ENCODE peak calls at places on chromosomes 12 and 14, in seven cellular contexts. B is cardiac muscle cell; R is transverse colon; F is tibial artery; U is IMR-90; W is PC-3; M is CD8-positive, alpha-beta memory T cell. Q is an unnamed sample. For H3K4me1, the result is how much of the 10 kb centered on the place peaks cover.

GRCh38 chr14:68079941-68080697 is 260.5 kb downstream of the RAD51B start:
- DNase-seq in B (no peak), R (no peak), F (no peak), U (peak), W (no peak), M (no peak), Q (no peak)

GRCh38 chr12:52903855-52904508 is 894 bp downstream of the KRT8 start:
- DNase-seq in B (peak), R (no peak), F (no peak), U (no peak), W (peak), M (peak), Q (no peak)

GRCh38 chr14:75566321-75566720 is 12.1 kb upstream of the FLVCR2 start:
- DNase-seq in B (no peak), R (no peak), F (no peak), U (no peak), W (peak), M (no peak), Q (peak)

GRCh38 chr14:33911046-33911445 is 39.8 kb downstream of the EGLN3 start:
- DNase-seq in B (no peak), R (no peak), F (no peak), U (no peak), W (no peak), M (no peak), Q (no peak)

GRCh38 chr14:100547633-100548294 is 39.5 kb downstream of the BEGAIN start:
- DNase-seq in B (peak), R (peak), F (peak), U (peak), W (peak), M (peak), Q (no peak)

GRCh38 chr14:58133739-58134138 is 18.3 kb downstream of the ARMH4 start:
- DNase-seq in B (peak), R (no peak), F (no peak), U (peak), W (peak), M (no peak), Q (no peak)

GRCh38 chr14:21860172-21860571 is 186.6 kb upstream of the OR4E1 start:
- DNase-seq in B (peak), R (no peak), F (no peak), U (no peak), W (peak), M (peak), Q (peak)

GRCh38 chr12:127416796-127417195 is 850.2 kb upstream of the TMEM132C start:
- DNase-seq in B (no peak), R (no peak), F (no peak), U (peak), W (peak), M (no peak), Q (no peak)

GRCh38 chr14:64763801-64764511 is 59.7 kb downstream of the PLEKHG3 start:
- DNase-seq in B (peak), R (peak), F (no peak), U (peak), W (peak), M (no peak), Q (no peak)

GRCh38 chr14:69096766-69097475 is 56.0 kb downstream of the DCAF5 start:
- DNase-seq in B (peak), R (no peak), F (no peak), U (peak), W (no peak), M (no peak), Q (no peak)

GRCh38 chr14:36773136-36773540 is 111.5 kb downstream of the PAX9 start:
- DNase-seq in B (no peak), R (no peak), F (no peak), U (peak), W (peak), M (no peak), Q (no peak)

GRCh38 chr12:57127101-57127709 is 1.1 kb upstream of the LRP1 start:
- DNase-seq in B (no peak), R (peak), F (peak), U (no peak), W (peak), M (peak), Q (peak)

GRCh38 chr12:623865-624372 is 39.3 kb downstream of the NINJ2 start:
- DNase-seq in B (no peak), R (no peak), F (no peak), U (no peak), W (no peak), M (no peak), Q (no peak)

GRCh38 chr14:98633380-98633779 is 638.6 kb downstream of the BCL11B start:
- DNase-seq in B (no peak), R (peak), F (no peak), U (no peak), W (no peak), M (no peak), Q (no peak)

GRCh38 chr12:45587042-45587441 is 142.5 kb upstream of the ARID2 start:
- DNase-seq in B (no peak), R (peak), F (no peak), U (no peak), W (no peak), M (no peak), Q (no peak)

GRCh38 chr14:26233126-26233525 is 364.7 kb downstream of the NOVA1 start:
- DNase-seq in B (no peak), R (no peak), F (no peak), U (no peak), W (no peak), M (no peak), Q (no peak)

GRCh38 chr12:92208613-92209121 is 63.0 kb upstream of the BTG1 start:
- DNase-seq in B (peak), R (no peak), F (no peak), U (peak), W (peak), M (no peak), Q (peak)

GRCh38 chr12:42716521-42716920 is 127.0 kb upstream of the PRICKLE1 start:
- DNase-seq in B (peak), R (no peak), F (peak), U (peak), W (no peak), M (no peak), Q (no peak)

GRCh38 chr14:34676516-34677211 is 37.7 kb downstream of the CFL2 start:
- DNase-seq in B (no peak), R (no peak), F (no peak), U (no peak), W (peak), M (no peak), Q (no peak)

GRCh38 chr12:89864419-89864818 is 155.8 kb upstream of the ATP2B1 start:
- DNase-seq in B (no peak), R (no peak), F (no peak), U (no peak), W (no peak), M (no peak), Q (no peak)

GRCh38 chr14:100067971-100068959 is 3.0 kb downstream of the EVL start:
- DNase-seq in B (peak), R (peak), F (peak), U (peak), W (peak), M (peak), Q (peak)

GRCh38 chr12:12350868-12351463 is 924 bp upstream of the MANSC1 start:
- DNase-seq in B (peak), R (peak), F (no peak), U (peak), W (peak), M (no peak), Q (no peak)

GRCh38 chr12:12582895-12583303 is 20.2 kb upstream of the DUSP16 start:
- DNase-seq in B (peak), R (no peak), F (no peak), U (peak), W (peak), M (no peak), Q (no peak)

GRCh38 chr14:106564058-106564643 is 1037.8 kb downstream of the TMEM121 start:
- DNase-seq in B (no peak), R (peak), F (no peak), U (no peak), W (peak), M (peak), Q (peak)

GRCh38 chr14:34113051-34113511 is 162.2 kb upstream of the EGLN3 start:
- DNase-seq in B (peak), R (no peak), F (no peak), U (peak), W (peak), M (no peak), Q (no peak)

GRCh38 chr14:99759546-99759925 is 33.7 kb upstream of the EML1 start:
- DNase-seq in B (no peak), R (no peak), F (no peak), U (no peak), W (no peak), M (no peak), Q (no peak)

GRCh38 chr14:63677891-63678379 is 36.3 kb upstream of the WDR89 start:
- DNase-seq in B (peak), R (peak), F (no peak), U (peak), W (peak), M (no peak), Q (no peak)

GRCh38 chr12:100058482-100059029 is 73.8 kb upstream of the ANKS1B start:
- DNase-seq in B (peak), R (no peak), F (no peak), U (peak), W (peak), M (no peak), Q (no peak)

GRCh38 chr14:98101323-98101722 is 1170.7 kb downstream of the BCL11B start:
- DNase-seq in B (no peak), R (no peak), F (no peak), U (no peak), W (no peak), M (no peak), Q (no peak)

GRCh38 chr14:105900398-105901160 is 374.2 kb downstream of the TMEM121 start:
- DNase-seq in B (no peak), R (no peak), F (no peak), U (no peak), W (no peak), M (no peak), Q (no peak)

GRCh38 chr12:31119531-31120211 is 46.0 kb downstream of the DDX11 start:
- DNase-seq in B (no peak), R (no peak), F (no peak), U (no peak), W (no peak), M (no peak), Q (no peak)
- H3K4me3 ChIP-seq in B (peak), R (peak), F (no peak), U (no peak), W (no peak), M (peak), Q (no peak)

GRCh38 chr12:67388331-67389163 is 119.4 kb downstream of the CAND1 start:
- DNase-seq in B (no peak), R (no peak), F (no peak), U (no peak), W (peak), M (no peak), Q (no peak)
- H3K27ac ChIP-seq in B (peak), R (no peak), F (no peak), U (no peak), W (no peak), M (no peak), Q (no peak)

DNA sequence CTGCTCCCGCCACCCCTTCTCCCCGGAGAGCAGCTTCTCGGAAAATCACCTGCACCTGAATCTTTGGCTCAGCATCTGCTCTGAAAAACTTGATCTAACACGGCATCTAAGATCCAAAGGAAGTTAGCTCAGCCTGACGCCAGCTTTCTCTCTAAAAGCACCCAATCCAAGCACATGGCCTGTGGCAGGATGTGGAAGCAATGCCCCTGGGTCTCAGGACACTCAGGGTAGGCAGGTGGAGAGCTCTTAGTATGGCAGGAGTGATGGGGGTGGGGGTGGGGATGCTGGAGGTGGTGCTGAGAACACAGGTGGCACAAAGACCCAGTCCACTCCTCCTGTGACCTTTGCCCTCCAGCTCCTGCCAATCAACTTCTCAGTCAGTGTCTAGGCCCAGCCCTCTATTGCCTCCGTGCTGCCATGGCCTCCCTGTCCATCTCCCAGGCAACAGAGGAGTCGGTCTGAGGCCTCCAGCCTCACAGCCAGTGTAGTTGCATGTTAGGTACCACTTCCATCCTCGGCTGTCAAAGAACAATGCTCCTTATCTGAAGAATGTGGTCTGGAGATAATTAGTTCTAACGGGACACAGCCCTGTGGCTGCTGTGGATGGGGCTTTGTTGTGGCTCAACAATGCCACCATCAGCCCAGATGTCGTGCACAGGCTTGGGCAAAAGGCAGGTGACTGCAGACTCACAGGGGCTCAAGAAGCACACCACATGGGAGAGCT is 180.0 kb upstream of the C14orf180 start:
- DNase-seq in B (no peak), R (no peak), F (no peak), U (no peak), W (no peak), M (no peak), Q (peak)
- H3K4me1 ChIP-seq in B (under half), R (under half), F (under half), U (under half), W (under half), M (under half), Q (under half)

GRCh38 chr12:71694099-71694820 is 8.4 kb downstream of the TMEM19 start:
- DNase-seq in B (no peak), R (peak), F (no peak), U (no peak), W (no peak), M (no peak), Q (no peak)
- H3K4me3 ChIP-seq in B (no peak), R (no peak), F (no peak), U (no peak), W (no peak), M (no peak), Q (no peak)

DNA sequence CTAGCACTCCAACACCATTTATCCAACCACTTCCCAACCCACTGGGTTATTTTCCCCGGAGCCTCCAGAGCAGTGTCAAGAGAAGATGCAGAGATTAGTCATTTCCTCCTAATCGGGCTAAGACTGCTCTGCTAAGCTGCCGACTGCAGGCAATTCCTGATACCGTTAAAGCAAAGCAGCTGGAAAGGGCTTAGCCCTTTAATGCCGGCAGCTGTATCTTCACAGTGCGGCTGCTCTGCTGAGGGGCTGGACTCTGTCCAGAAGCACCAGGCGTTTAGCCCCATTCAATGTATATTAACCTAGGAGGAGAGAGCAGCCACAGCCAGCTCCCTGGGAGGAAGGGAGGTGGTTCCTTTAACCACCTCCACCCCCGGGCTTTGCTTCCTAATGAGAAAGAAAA is 11.1 kb downstream of the AQP6 start:
- DNase-seq in B (peak), R (no peak), F (no peak), U (peak), W (peak), M (no peak), Q (no peak)
- H3K27ac ChIP-seq in B (peak), R (peak), F (no peak), U (peak), W (no peak), M (no peak), Q (no peak)

GRCh38 chr12:110012137-110012536 is 12.9 kb downstream of the ANKRD13A start:
- DNase-seq in B (peak), R (peak), F (no peak), U (no peak), W (no peak), M (no peak), Q (no peak)
- H3K4me1 ChIP-seq in B (under half), R (under half), F (under half), U (under half), W (under half), M (under half), Q (under half)

DNA sequence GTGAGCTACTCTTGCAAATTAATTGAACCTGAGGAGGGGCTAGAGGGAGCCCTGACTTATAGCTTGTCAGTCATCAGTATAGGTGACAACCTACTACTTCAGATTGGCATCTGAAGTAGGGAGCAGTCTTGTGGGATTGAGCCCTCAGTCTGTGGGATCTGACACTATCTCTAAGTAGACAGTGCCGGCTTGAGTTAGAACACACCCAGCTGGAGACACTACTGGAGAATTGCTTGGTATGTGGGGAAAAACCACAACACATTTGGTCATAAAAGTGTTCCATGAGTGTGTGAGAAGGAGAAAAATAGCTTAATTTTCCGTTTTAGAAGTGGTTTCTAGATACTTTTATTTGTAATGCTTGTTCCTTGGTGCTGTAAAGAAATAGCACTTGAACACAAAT is 30.5 kb upstream of the DDHD1 start:
- DNase-seq in B (peak), R (no peak), F (no peak), U (no peak), W (no peak), M (no peak), Q (no peak)
- H3K4me3 ChIP-seq in B (no peak), R (no peak), F (no peak), U (no peak), W (no peak), M (no peak), Q (no peak)

GRCh38 chr12:80698847-80699542 is 8.4 kb upstream of the MYF6 start:
- DNase-seq in B (no peak), R (no peak), F (no peak), U (no peak), W (no peak), M (no peak), Q (no peak)

GRCh38 chr12:80698266-80698665 is 9.2 kb upstream of the MYF6 start:
- DNase-seq in B (no peak), R (no peak), F (no peak), U (no peak), W (no peak), M (no peak), Q (no peak)

GRCh38 chr12:80701388-80701787 is 6.0 kb upstream of the MYF6 start:
- DNase-seq in B (no peak), R (no peak), F (no peak), U (peak), W (no peak), M (no peak), Q (no peak)

GRCh38 chr12:80700327-80700726 is 7.1 kb upstream of the MYF6 start:
- DNase-seq in B (no peak), R (no peak), F (no peak), U (no peak), W (no peak), M (no peak), Q (no peak)

GRCh38 chr12:80697270-80697887 is 10.1 kb upstream of the MYF6 start:
- DNase-seq in B (no peak), R (no peak), F (no peak), U (no peak), W (no peak), M (no peak), Q (no peak)
- H3K27ac ChIP-seq in B (no peak), R (no peak), F (no peak), U (no peak), W (no peak), M (no peak), Q (no peak)

Q was measured in CD4-positive, CD25-positive, alpha-beta regulatory T cell.